ENCODE peak calls at places on chromosome 17, in five cellular contexts. One of them, this sample, is unnamed.

GRCh38 chr17:29844339-29845048 is 85.5 kb downstream of the SSH2 start:
- DNase-seq in heart left ventricle: peak
- DNase-seq in lower lobe of right lung: no peak
- DNase-seq in fibroblast of lung: peak
- DNase-seq in endothelial cell: no peak
- DNase-seq in this sample: no peak

GRCh38 chr17:21174719-21175118 is 39.2 kb downstream of the TMEM11 start:
- DNase-seq in heart left ventricle: no peak
- DNase-seq in lower lobe of right lung: no peak
- DNase-seq in fibroblast of lung: peak
- DNase-seq in endothelial cell: no peak
- DNase-seq in this sample: peak

GRCh38 chr17:48241131-48241591 is 133.6 kb downstream of the SNX11 start:
- DNase-seq in heart left ventricle: peak
- DNase-seq in lower lobe of right lung: no peak
- DNase-seq in fibroblast of lung: peak
- DNase-seq in endothelial cell: no peak
- DNase-seq in this sample: peak

GRCh38 chr17:8922451-8922850 is 43.1 kb downstream of the PIK3R5 start:
- DNase-seq in heart left ventricle: no peak
- DNase-seq in lower lobe of right lung: no peak
- DNase-seq in fibroblast of lung: peak
- DNase-seq in endothelial cell: no peak
- DNase-seq in this sample: peak

GRCh38 chr17:70137451-70138230 is 31.7 kb upstream of the KCNJ2 start:
- DNase-seq in heart left ventricle: peak
- DNase-seq in lower lobe of right lung: no peak
- DNase-seq in fibroblast of lung: peak
- DNase-seq in endothelial cell: no peak
- DNase-seq in this sample: peak

GRCh38 chr17:17840751-17841591 is 4.2 kb upstream of the SREBF1 start:
- DNase-seq in heart left ventricle: peak
- DNase-seq in lower lobe of right lung: no peak
- DNase-seq in fibroblast of lung: peak
- DNase-seq in endothelial cell: peak
- DNase-seq in this sample: no peak

GRCh38 chr17:82723169-82723807 is 6.8 kb downstream of the FN3KRP start:
- DNase-seq in heart left ventricle: no peak
- DNase-seq in lower lobe of right lung: no peak
- DNase-seq in fibroblast of lung: no peak
- DNase-seq in endothelial cell: no peak
- DNase-seq in this sample: no peak

GRCh38 chr17:358491-359133 is 6.0 kb upstream of the RPH3AL start:
- DNase-seq in heart left ventricle: no peak
- DNase-seq in lower lobe of right lung: no peak
- DNase-seq in fibroblast of lung: no peak
- DNase-seq in endothelial cell: no peak
- DNase-seq in this sample: no peak

GRCh38 chr17:2393184-2393953 is 7.5 kb downstream of the MNT start:
- DNase-seq in heart left ventricle: peak
- DNase-seq in lower lobe of right lung: peak
- DNase-seq in fibroblast of lung: peak
- DNase-seq in endothelial cell: peak
- DNase-seq in this sample: peak

GRCh38 chr17:15180121-15180561 is 85.0 kb downstream of the PMP22 start:
- DNase-seq in heart left ventricle: no peak
- DNase-seq in lower lobe of right lung: no peak
- DNase-seq in fibroblast of lung: no peak
- DNase-seq in endothelial cell: no peak
- DNase-seq in this sample: no peak

GRCh38 chr17:7204335-7204734 is 15.3 kb downstream of the DLG4 start:
- DNase-seq in heart left ventricle: peak
- DNase-seq in lower lobe of right lung: no peak
- DNase-seq in fibroblast of lung: no peak
- DNase-seq in endothelial cell: no peak
- DNase-seq in this sample: no peak

GRCh38 chr17:3887811-3888210 is 5.0 kb downstream of the CAMKK1 start:
- DNase-seq in heart left ventricle: no peak
- DNase-seq in lower lobe of right lung: no peak
- DNase-seq in fibroblast of lung: no peak
- DNase-seq in endothelial cell: no peak
- DNase-seq in this sample: no peak

GRCh38 chr17:58328195-58329034 is at the start of gene TSPOAP1:
- DNase-seq in heart left ventricle: no peak
- DNase-seq in lower lobe of right lung: peak
- DNase-seq in fibroblast of lung: no peak
- DNase-seq in endothelial cell: no peak
- DNase-seq in this sample: no peak

GRCh38 chr17:58329808-58330543 is 1.4 kb upstream of the TSPOAP1 start:
- DNase-seq in heart left ventricle: no peak
- DNase-seq in lower lobe of right lung: peak
- DNase-seq in fibroblast of lung: no peak
- DNase-seq in endothelial cell: no peak
- DNase-seq in this sample: no peak

GRCh38 chr17:58330544-58330996 is 2.0 kb upstream of the TSPOAP1 start:
- DNase-seq in heart left ventricle: no peak
- DNase-seq in lower lobe of right lung: no peak
- DNase-seq in fibroblast of lung: no peak
- DNase-seq in endothelial cell: no peak
- DNase-seq in this sample: no peak

GRCh38 chr17:58327363-58328194 is 1.0 kb downstream of the TSPOAP1 start:
- DNase-seq in heart left ventricle: no peak
- DNase-seq in lower lobe of right lung: peak
- DNase-seq in fibroblast of lung: peak
- DNase-seq in endothelial cell: no peak
- DNase-seq in this sample: no peak

GRCh38 chr17:58329035-58329807 is 626 bp upstream of the TSPOAP1 start:
- DNase-seq in heart left ventricle: no peak
- DNase-seq in lower lobe of right lung: peak
- DNase-seq in fibroblast of lung: no peak
- DNase-seq in endothelial cell: no peak
- DNase-seq in this sample: no peak
- TF ChIP-seq CTCF in heart left ventricle: no peak
- TF ChIP-seq CTCF in lower lobe of right lung: peak
- TF ChIP-seq CTCF in fibroblast of lung: peak
- TF ChIP-seq CTCF in endothelial cell: no peak
- TF ChIP-seq CTCF in this sample: peak

GRCh38 chr17:34837796-34838195 is 123.5 kb downstream of the CCT6B start:
- DNase-seq in heart left ventricle: no peak
- DNase-seq in lower lobe of right lung: no peak
- DNase-seq in fibroblast of lung: no peak
- DNase-seq in endothelial cell: no peak
- DNase-seq in this sample: no peak

GRCh38 chr17:34842235-34842634 is 119.0 kb downstream of the CCT6B start:
- DNase-seq in heart left ventricle: no peak
- DNase-seq in lower lobe of right lung: no peak
- DNase-seq in fibroblast of lung: no peak
- DNase-seq in endothelial cell: no peak
- DNase-seq in this sample: no peak

GRCh38 chr17:34843682-34844081 is 117.6 kb downstream of the CCT6B start:
- DNase-seq in heart left ventricle: no peak
- DNase-seq in lower lobe of right lung: no peak
- DNase-seq in fibroblast of lung: no peak
- DNase-seq in endothelial cell: no peak
- DNase-seq in this sample: no peak

GRCh38 chr17:34840758-34841157 is 120.5 kb downstream of the CCT6B start:
- DNase-seq in heart left ventricle: no peak
- DNase-seq in lower lobe of right lung: no peak
- DNase-seq in fibroblast of lung: no peak
- DNase-seq in endothelial cell: no peak
- DNase-seq in this sample: no peak

DNA sequence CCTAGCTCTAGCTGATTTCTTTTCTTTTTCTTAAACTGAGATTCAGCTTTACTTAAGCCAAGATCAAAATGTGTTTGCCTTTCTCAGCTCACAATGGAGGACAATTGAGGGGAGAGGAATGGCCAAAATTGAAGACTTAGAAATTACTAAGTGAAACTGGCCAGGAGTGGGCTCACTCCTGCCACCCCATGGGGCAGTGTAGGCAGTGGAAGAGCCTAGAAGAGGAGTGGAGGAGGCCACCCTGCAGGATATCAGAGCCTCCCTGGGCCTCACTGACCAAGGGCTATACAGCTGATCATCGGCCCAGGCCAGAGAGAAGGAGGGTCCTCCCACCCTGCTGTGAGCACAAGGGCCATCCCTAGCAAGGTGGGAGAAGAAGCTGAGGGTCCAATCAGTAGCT is 119.8 kb downstream of the CCT6B start:
- DNase-seq in heart left ventricle: no peak
- DNase-seq in lower lobe of right lung: no peak
- DNase-seq in fibroblast of lung: no peak
- DNase-seq in endothelial cell: no peak
- DNase-seq in this sample: no peak
- TF ChIP-seq CTCF in heart left ventricle: no peak
- TF ChIP-seq CTCF in lower lobe of right lung: no peak
- TF ChIP-seq CTCF in fibroblast of lung: no peak
- TF ChIP-seq CTCF in endothelial cell: no peak
- TF ChIP-seq CTCF in this sample: no peak

DNA sequence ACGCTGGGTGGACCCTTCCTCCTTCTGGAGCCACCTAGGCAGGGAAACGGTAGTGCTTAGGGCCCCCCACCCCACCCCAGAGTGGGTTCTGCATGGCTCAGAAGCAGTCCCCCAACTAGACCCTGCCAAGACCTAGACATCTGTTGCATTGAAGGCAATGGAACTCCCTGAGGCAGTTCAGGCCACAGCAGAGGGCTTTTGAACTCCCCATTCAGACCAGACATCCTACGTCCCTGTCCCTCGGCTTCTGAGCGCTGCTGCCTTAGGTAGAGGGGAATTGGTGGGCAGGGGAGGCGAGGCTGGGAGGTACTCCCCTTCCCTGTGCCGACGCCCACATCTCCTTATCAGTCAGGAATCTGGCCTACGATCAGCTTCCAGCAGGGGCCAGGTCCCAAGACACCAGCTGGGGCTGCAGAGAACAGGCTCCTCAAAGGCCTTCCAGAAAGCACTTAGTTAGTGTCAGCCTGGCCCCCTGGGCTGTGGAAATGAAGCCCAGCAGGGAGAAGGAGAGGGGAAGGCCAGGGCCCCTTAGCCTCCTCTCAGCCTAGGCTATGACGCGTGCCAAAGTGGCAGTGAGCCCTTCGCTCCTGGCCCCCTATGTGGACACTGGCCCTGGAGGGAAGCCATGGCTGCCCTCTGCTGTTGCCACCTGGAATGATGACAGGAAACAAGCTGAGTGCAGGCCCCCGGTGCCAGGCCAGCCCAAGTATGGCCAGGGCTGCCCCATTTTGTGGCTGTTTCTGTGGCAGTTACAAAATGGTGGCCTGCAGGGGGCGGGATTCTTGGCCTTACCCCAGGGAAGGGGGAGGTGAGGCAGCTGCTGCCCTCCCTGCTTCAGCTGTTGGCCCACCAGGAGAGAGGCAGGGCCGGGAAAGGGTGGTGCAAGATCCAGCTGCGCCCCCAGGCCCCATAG is 11.1 kb downstream of the TBX4 start:
- DNase-seq in heart left ventricle: no peak
- DNase-seq in lower lobe of right lung: no peak
- DNase-seq in fibroblast of lung: no peak
- DNase-seq in endothelial cell: no peak
- DNase-seq in this sample: no peak
- TF ChIP-seq CTCF in heart left ventricle: no peak
- TF ChIP-seq CTCF in lower lobe of right lung: no peak
- TF ChIP-seq CTCF in fibroblast of lung: peak
- TF ChIP-seq CTCF in endothelial cell: no peak
- TF ChIP-seq CTCF in this sample: peak

DNA sequence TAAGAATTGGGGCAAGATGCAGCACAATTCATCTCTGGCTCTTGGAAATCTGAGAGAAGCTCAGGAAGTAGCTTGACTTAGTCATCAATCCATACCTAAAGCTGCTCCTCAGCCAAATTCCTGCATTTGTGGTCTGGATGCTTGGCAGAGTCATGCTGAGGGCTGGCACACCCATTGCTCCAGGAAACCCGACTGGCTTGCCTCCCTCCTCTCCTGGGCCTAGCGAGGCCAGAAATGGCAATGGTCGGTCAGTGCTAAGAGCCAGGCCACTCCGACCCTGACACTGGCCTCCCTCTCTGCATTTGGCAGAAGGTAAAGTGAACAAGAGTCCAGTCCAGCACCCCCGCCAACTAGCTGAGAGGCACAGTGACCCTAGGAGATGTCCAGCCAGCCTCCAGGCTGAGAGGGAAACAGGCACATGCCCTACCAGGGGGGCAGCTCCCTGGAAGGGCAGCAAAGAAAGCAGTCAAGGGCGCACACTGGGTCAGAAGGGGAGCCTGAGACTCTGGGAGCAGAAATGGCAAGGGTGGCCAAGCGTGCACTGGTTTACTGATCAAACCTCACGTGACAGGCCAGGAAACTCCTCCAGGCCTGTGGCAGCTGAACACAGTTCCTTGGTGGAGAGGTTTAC is 10.0 kb downstream of the POLDIP2 start:
- DNase-seq in heart left ventricle: no peak
- DNase-seq in lower lobe of right lung: no peak
- DNase-seq in fibroblast of lung: peak
- DNase-seq in endothelial cell: no peak
- DNase-seq in this sample: peak
- TF ChIP-seq CTCF in heart left ventricle: no peak
- TF ChIP-seq CTCF in lower lobe of right lung: no peak
- TF ChIP-seq CTCF in fibroblast of lung: no peak
- TF ChIP-seq CTCF in endothelial cell: no peak
- TF ChIP-seq CTCF in this sample: no peak

GRCh38 chr17:66627985-66628384 is 206.9 kb upstream of the CACNG5 start:
- DNase-seq in heart left ventricle: no peak
- DNase-seq in lower lobe of right lung: no peak
- DNase-seq in fibroblast of lung: peak
- DNase-seq in endothelial cell: no peak
- DNase-seq in this sample: no peak

GRCh38 chr17:66629762-66630161 is 205.2 kb upstream of the CACNG5 start:
- DNase-seq in heart left ventricle: no peak
- DNase-seq in lower lobe of right lung: no peak
- DNase-seq in fibroblast of lung: no peak
- DNase-seq in endothelial cell: no peak
- DNase-seq in this sample: no peak

GRCh38 chr17:66620528-66620927 is 214.4 kb upstream of the CACNG5 start:
- DNase-seq in heart left ventricle: no peak
- DNase-seq in lower lobe of right lung: no peak
- DNase-seq in fibroblast of lung: peak
- DNase-seq in endothelial cell: no peak
- DNase-seq in this sample: peak

GRCh38 chr17:66630379-66630778 is 204.5 kb upstream of the CACNG5 start:
- DNase-seq in heart left ventricle: no peak
- DNase-seq in lower lobe of right lung: no peak
- DNase-seq in fibroblast of lung: no peak
- DNase-seq in endothelial cell: no peak
- DNase-seq in this sample: no peak

GRCh38 chr17:66625321-66625767 is 209.6 kb upstream of the CACNG5 start:
- DNase-seq in heart left ventricle: no peak
- DNase-seq in lower lobe of right lung: no peak
- DNase-seq in fibroblast of lung: peak
- DNase-seq in endothelial cell: no peak
- DNase-seq in this sample: peak
- TF ChIP-seq CTCF in heart left ventricle: peak
- TF ChIP-seq CTCF in lower lobe of right lung: peak
- TF ChIP-seq CTCF in fibroblast of lung: peak
- TF ChIP-seq CTCF in endothelial cell: peak
- TF ChIP-seq CTCF in this sample: peak